ENCODE peak calls at places on chromosomes 11 and 22, in seven cellular contexts. E, S, I, N, U, K and B are unnamed samples.

GRCh38 chr11:69876013-69876412 is 56.8 kb upstream of the FGF3 start:
- DNase-seq in N (no peak), E (peak), S (no peak), I (no peak), U (no peak), K (no peak), B (no peak)

GRCh38 chr11:13183094-13183825 is 94.3 kb upstream of the BMAL1 start:
- DNase-seq in S (peak), N (peak), I (no peak), E (no peak), K (peak), U (no peak), B (no peak)

GRCh38 chr22:22431271-22432220 is 77.0 kb downstream of the ZNF280B start:
- DNase-seq in S (peak), I (peak), E (peak), N (peak), K (peak), U (peak), B (peak)

GRCh38 chr11:59413646-59414045 is 12.6 kb downstream of the OR5A2 start:
- DNase-seq in E (no peak), N (no peak), K (no peak), S (no peak), U (no peak), I (no peak), B (no peak)

GRCh38 chr11:62464655-62465054 is 45.8 kb downstream of the SCGB1A1 start:
- DNase-seq in K (no peak), U (no peak), I (no peak), S (no peak), N (no peak), E (no peak), B (no peak)

GRCh38 chr11:74870485-74870884 is 78.4 kb downstream of the XRRA1 start:
- DNase-seq in K (no peak), E (no peak), S (peak), I (no peak), U (no peak), N (peak), B (peak)

GRCh38 chr11:1072116-1072820 is 2.4 kb upstream of the MUC2 start:
- DNase-seq in K (no peak), E (peak), I (no peak), N (no peak), U (no peak), S (peak), B (no peak)

GRCh38 chr22:36003972-36004674 is 24.5 kb downstream of the RBFOX2 start:
- DNase-seq in N (no peak), E (no peak), S (no peak), K (no peak), U (no peak), I (no peak), B (no peak)

GRCh38 chr11:30454108-30454507 is 131.2 kb downstream of the ARL14EP start:
- DNase-seq in I (no peak), U (no peak), K (no peak), E (no peak), S (no peak), N (no peak), B (no peak)

GRCh38 chr22:41289681-41290080 is 3.7 kb upstream of the RANGAP1 start:
- DNase-seq in U (no peak), N (no peak), E (no peak), I (no peak), S (no peak), K (no peak), B (no peak)

GRCh38 chr22:19942071-19942885 is 660 bp upstream of the TXNRD2 start:
- DNase-seq in S (peak), N (peak), U (no peak), I (no peak), K (peak), E (no peak), B (peak)

GRCh38 chr11:20193307-20193706 is 33.0 kb upstream of the DBX1 start:
- DNase-seq in S (no peak), E (no peak), K (no peak), N (no peak), U (no peak), I (no peak), B (no peak)

GRCh38 chr11:77073328-77074001 is 6.7 kb downstream of the CAPN5 start:
- DNase-seq in K (peak), U (no peak), I (no peak), S (peak), E (peak), N (peak), B (no peak)

GRCh38 chr11:129766858-129767604 is 48.6 kb upstream of the TMEM45B start:
- DNase-seq in I (no peak), S (peak), N (peak), K (no peak), E (no peak), U (no peak), B (no peak)

GRCh38 chr22:36369922-36370781 is 17.6 kb downstream of the MYH9 start:
- DNase-seq in K (no peak), S (peak), E (no peak), I (no peak), U (no peak), N (no peak), B (peak)

GRCh38 chr22:19638282-19639015 is 75.9 kb upstream of the SEPTIN5 start:
- DNase-seq in N (no peak), E (peak), S (no peak), I (no peak), K (no peak), U (no peak), B (no peak)

GRCh38 chr11:18063131-18063530 is 17.1 kb upstream of the TPH1 start:
- DNase-seq in I (no peak), E (no peak), U (no peak), S (no peak), K (no peak), N (no peak), B (no peak)

GRCh38 chr11:31940396-31941037 is 129.4 kb upstream of the PAX6 start:
- DNase-seq in S (peak), K (no peak), N (no peak), E (no peak), U (no peak), I (no peak), B (no peak)

GRCh38 chr11:35567737-35568465 is 42.5 kb upstream of the PAMR1 start:
- DNase-seq in I (no peak), U (no peak), K (no peak), N (no peak), E (no peak), S (no peak), B (no peak)

GRCh38 chr11:64572143-64572542 is 18.9 kb upstream of the SLC22A12 start:
- DNase-seq in E (no peak), I (no peak), S (no peak), U (no peak), N (no peak), K (no peak), B (no peak)

GRCh38 chr22:31329029-31329428 is 17.1 kb downstream of the PATZ1 start:
- DNase-seq in N (peak), U (no peak), E (no peak), S (no peak), I (no peak), K (no peak), B (no peak)

GRCh38 chr11:123158609-123159008 is 36.4 kb downstream of the CLMP start:
- DNase-seq in S (no peak), I (no peak), N (no peak), U (no peak), E (no peak), K (no peak), B (no peak)

GRCh38 chr22:49869855-49870712 is 16.4 kb downstream of the ZBED4 start:
- DNase-seq in K (no peak), S (no peak), E (no peak), U (peak), N (no peak), I (no peak), B (no peak)

GRCh38 chr22:19146215-19146968 is 1.9 kb upstream of the ESS2 start:
- DNase-seq in I (no peak), E (no peak), S (no peak), N (no peak), U (no peak), K (no peak), B (no peak)

GRCh38 chr11:129321076-129321475 is 54.6 kb upstream of the BARX2 start:
- DNase-seq in U (no peak), E (no peak), N (no peak), S (no peak), K (no peak), I (no peak), B (no peak)

GRCh38 chr11:26951849-26952515 is 41.9 kb upstream of the FIBIN start:
- DNase-seq in K (no peak), U (no peak), N (no peak), S (peak), I (no peak), E (no peak), B (no peak)

GRCh38 chr11:107757661-107758060 is 45.8 kb upstream of the SLN start:
- DNase-seq in I (no peak), N (no peak), S (no peak), K (no peak), E (no peak), U (no peak), B (no peak)

GRCh38 chr11:75427181-75427580 is 5.8 kb downstream of the KLHL35 start:
- DNase-seq in S (no peak), I (no peak), N (no peak), K (no peak), U (no peak), E (no peak), B (no peak)

GRCh38 chr22:46971776-46972150 is 209.3 kb downstream of the TBC1D22A start:
- DNase-seq in U (no peak), I (no peak), K (no peak), N (no peak), E (peak), S (no peak), B (no peak)

GRCh38 chr11:69040581-69041260 is 8.0 kb upstream of the TPCN2 start:
- DNase-seq in K (no peak), I (no peak), U (no peak), E (no peak), N (peak), S (peak), B (no peak)

GRCh38 chr11:96299155-96299883 is 43.7 kb downstream of the MAML2 start:
- DNase-seq in E (no peak), I (no peak), K (no peak), U (no peak), S (no peak), N (no peak), B (no peak)